ENCODE peak calls at places on chromosomes 11 and 22, in six cellular contexts. T is cardiac muscle cell, H is OCI-LY7, Y is psoas muscle, R is AG10803, W is CD14-positive monocyte. N is an unnamed sample.

GRCh38 chr11:131800452-131800851 is 430.0 kb downstream of the NTM start:
- DNase-seq in H (no peak), R (no peak), T (no peak), W (no peak), Y (no peak), N (no peak)

GRCh38 chr22:23580586-23581251 is 629 bp upstream of the IGLL1 start:
- DNase-seq in T (no peak), R (no peak), W (no peak), Y (no peak), H (no peak), N (no peak)

GRCh38 chr22:50282361-50283144 is 12.4 kb upstream of the MAPK11 start:
- DNase-seq in W (no peak), T (no peak), R (peak), H (no peak), Y (no peak), N (peak)

GRCh38 chr22:38830026-38830844 is 13.6 kb downstream of the NPTXR start:
- DNase-seq in Y (peak), W (no peak), T (no peak), H (no peak), R (no peak), N (no peak)

GRCh38 chr11:4480577-4481539 is 1.6 kb upstream of the OR52K1 start:
- DNase-seq in R (peak), T (no peak), Y (no peak), H (no peak), W (peak), N (no peak)

GRCh38 chr11:57214494-57214893 is 22.6 kb downstream of the APLNR start:
- DNase-seq in T (peak), W (no peak), R (peak), H (no peak), Y (no peak), N (no peak)

GRCh38 chr11:46541593-46542371 is 52.0 kb downstream of the AMBRA1 start:
- DNase-seq in W (no peak), Y (peak), T (no peak), H (no peak), R (no peak), N (peak)

GRCh38 chr11:129440028-129440630 is 64.5 kb downstream of the BARX2 start:
- DNase-seq in R (no peak), W (no peak), T (no peak), Y (no peak), H (no peak), N (peak)

GRCh38 chr11:103805688-103806009 is 230.8 kb upstream of the DDI1 start:
- DNase-seq in R (no peak), T (no peak), H (no peak), Y (no peak), W (no peak), N (no peak)

GRCh38 chr22:23132376-23133091 is 9.3 kb downstream of the RSPH14 start:
- DNase-seq in W (no peak), H (no peak), Y (no peak), T (no peak), R (no peak), N (no peak)

GRCh38 chr11:121681536-121681935 is 228.8 kb upstream of the SORL1-AS1 start:
- DNase-seq in Y (no peak), R (no peak), T (no peak), W (no peak), H (no peak), N (no peak)

GRCh38 chr11:77289737-77290136 is 11.7 kb downstream of the GDPD4 start:
- DNase-seq in T (no peak), R (no peak), W (no peak), Y (no peak), H (no peak), N (no peak)

GRCh38 chr11:47565340-47566165 is at the start of gene PTPMT1:
- DNase-seq in W (no peak), H (peak), T (peak), Y (peak), R (peak), N (peak)

GRCh38 chr11:131671764-131672163 is 301.3 kb downstream of the NTM start:
- DNase-seq in T (peak), H (no peak), Y (no peak), R (no peak), W (no peak), N (no peak)

GRCh38 chr22:27252282-27253049 is 549.1 kb downstream of the MN1 start:
- DNase-seq in R (peak), T (no peak), W (peak), Y (peak), H (no peak), N (peak)

GRCh38 chr11:70302086-70302752 is 31.7 kb downstream of the PPFIA1 start:
- DNase-seq in W (no peak), R (no peak), H (no peak), Y (no peak), T (no peak), N (no peak)

GRCh38 chr11:83280256-83280655 is 5.9 kb downstream of the CCDC90B start:
- DNase-seq in W (no peak), T (no peak), R (peak), Y (no peak), H (no peak), N (no peak)

DNA sequence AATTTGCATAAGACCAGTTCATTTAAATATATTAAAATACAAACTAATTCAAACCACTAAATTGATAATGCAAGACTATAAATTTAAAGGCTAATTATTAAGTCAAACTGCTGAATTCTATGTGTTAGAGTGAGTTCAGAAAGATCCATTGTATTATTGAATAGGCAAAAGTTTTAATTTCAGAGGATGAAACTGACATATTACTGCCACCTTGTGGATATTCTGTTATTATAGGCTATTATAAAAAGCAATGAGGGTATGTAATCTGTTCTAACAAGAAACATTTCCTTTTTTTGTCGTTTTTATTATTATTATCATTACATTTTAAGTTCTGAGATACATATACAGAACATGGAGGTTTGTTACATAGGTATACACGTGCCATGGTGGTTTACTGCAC is 20.9 kb upstream of the NAALAD2 start:
- DNase-seq in W (no peak), R (peak), T (no peak), H (peak), Y (no peak), N (no peak)
- TF ChIP-seq CTCF in W (peak), R (peak), T (peak), H (peak), Y (peak), N (no peak)

DNA sequence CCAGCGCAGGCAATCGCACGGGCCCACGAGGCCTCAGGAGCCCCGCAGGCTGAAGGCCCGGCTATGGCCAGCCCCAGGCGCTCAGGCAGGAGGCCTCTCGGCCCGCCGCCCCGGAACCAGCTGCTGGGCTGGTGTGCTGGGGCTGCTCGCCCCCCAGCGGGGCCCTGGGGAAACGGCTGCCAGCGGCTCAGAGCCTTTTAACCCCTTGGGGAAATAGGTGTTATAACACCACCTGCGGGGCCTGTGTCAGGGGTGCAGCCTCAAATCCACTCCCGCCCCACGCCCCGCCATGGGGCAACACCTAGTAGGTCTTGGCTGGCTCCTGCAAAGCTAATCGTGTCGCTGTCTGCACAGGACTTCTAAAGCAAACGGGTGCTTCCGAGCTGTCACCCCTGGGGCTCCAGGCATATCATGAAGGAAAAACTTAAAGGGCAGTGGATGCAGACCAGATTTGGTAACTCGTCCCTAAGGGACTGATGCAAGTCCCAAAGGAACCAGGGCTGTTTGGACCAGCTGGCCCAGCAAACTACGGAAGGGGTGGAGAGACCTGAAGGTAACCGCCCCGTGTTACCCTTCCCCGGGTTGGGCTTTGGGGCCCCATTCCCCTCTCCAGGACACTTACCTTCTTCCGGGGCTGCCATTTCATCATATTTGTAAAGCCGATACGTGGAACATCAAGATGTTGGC is 237.2 kb downstream of the TTC28 start:
- DNase-seq in R (peak), T (peak), H (peak), W (peak), Y (peak), N (peak)
- TF ChIP-seq CTCF in R (peak), T (peak), H (peak), W (peak), Y (peak), N (peak)

GRCh38 chr22:22031183-22031560 is 48.6 kb upstream of the TOP3B start:
- DNase-seq in Y (no peak), T (no peak), H (peak), W (no peak), R (no peak), N (no peak)
- TF ChIP-seq CTCF in Y (no peak), T (no peak), H (no peak), W (no peak), R (no peak), N (no peak)

DNA sequence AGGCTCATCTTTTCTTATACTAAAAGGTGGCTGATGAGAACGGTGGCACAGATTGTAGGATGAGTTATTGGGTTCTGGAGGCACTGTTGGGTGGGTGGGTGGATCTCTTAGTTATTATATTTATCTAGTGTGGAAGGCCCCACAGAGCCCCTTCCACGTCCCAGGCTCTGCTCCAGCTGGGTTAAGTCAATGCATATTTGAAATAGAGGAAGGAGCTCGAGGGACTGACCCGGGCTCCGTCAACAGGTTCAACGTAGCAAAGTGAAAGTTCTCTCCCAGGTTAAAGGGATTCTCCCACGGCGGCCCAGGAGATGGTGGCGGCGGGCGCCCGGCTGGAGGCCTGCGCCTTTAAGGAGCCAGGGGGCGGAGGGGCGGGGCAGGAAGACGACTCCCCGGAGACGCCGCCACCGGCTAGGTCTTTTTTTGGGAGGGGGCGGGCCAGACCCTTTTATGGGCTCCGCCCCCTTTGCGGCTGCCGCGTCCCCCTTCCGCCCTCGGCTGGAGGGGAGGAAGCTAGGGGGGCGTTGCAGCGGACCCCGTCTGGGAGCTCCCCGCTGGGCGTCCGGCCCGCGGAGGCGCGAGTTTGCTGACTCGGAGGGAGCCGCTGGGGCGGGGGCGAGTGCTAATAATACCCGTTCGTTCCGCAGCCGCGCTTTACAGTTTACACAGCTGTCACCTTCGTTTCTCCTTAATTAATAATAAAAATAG is 1.5 kb upstream of the INPPL1 start:
- DNase-seq in R (peak), T (peak), H (peak), Y (peak), W (peak), N (peak)
- TF ChIP-seq CTCF in R (peak), T (peak), H (peak), Y (no peak), W (peak), N (peak)

GRCh38 chr11:64268028-64268686 is 16.3 kb downstream of the BAD start:
- DNase-seq in W (no peak), R (no peak), T (no peak), H (no peak), Y (peak), N (no peak)

GRCh38 chr11:64269380-64270234 is 14.9 kb downstream of the BAD start:
- DNase-seq in Y (peak), W (peak), T (peak), H (peak), R (peak), N (peak)

GRCh38 chr11:64268687-64269379 is 15.6 kb downstream of the BAD start:
- DNase-seq in H (peak), W (peak), T (no peak), Y (peak), R (peak), N (peak)

GRCh38 chr11:64275031-64275800 is 9.2 kb downstream of the BAD start:
- DNase-seq in T (no peak), R (no peak), Y (no peak), H (no peak), W (no peak), N (no peak)

DNA sequence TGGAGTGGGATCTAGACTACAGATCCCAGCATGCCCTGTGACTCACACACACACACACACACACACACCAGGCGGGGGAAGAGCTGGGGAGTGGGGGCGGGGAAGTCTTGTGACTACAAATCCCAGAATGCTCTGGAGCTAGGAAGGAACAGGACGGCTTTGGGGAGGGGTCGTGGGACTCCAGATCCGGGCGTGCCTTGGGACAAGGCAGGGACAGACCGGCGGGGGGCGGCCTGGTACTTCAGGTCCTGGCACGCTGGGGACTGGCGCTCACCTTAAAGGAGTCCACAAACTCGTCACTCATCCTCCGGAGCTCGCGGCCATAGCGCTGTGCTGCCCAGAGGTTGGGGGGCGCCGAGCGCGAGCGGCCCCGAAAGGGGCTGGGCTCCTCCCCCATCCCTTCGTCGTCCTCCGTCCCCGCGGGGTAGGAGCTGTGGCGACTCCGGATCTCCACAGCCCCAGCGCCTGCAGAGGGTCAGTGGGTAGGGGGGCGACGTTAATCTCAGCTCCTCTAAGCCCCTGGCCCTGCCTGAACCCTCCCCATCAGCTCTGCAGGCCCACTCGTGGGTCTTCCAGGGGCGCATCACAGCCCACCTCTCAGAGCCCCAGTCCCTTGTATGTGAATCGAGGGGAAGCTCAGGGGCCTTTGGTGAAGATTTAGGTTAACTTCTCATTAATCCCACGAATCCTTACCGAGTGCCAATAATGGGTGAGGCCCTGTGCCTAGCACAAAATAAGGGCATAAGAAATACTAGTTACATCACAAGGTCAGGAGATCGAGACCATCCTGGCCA is 12.9 kb downstream of the BAD start:
- DNase-seq in W (peak), H (peak), T (peak), R (peak), Y (peak), N (peak)
- TF ChIP-seq CTCF in W (no peak), H (peak), T (peak), R (no peak), Y (no peak), N (no peak)

N was measured in Calu3.